ENCODE peak calls at places on chromosome 17, in six cellular contexts. R, Y, B, P, Q and Z are unnamed samples.

GRCh38 chr17:43402078-43402477 is 3.3 kb downstream of the ARL4D start:
- DNase-seq in P (no peak), Q (no peak), B (no peak), R (no peak), Y (no peak), Z (no peak)

GRCh38 chr17:82094931-82095776 is 2.9 kb downstream of the FASN start:
- DNase-seq in R (no peak), Y (peak), P (no peak), Q (no peak), B (no peak), Z (peak)

GRCh38 chr17:9598661-9599060 is 22.2 kb downstream of the CFAP52 start:
- DNase-seq in R (no peak), Y (no peak), B (no peak), P (no peak), Q (no peak), Z (no peak)

GRCh38 chr17:73710095-73710592 is 65.9 kb upstream of the SDK2 start:
- DNase-seq in P (peak), Y (peak), Q (peak), B (peak), R (peak), Z (peak)

GRCh38 chr17:45112559-45113423 is 19.5 kb downstream of the PLCD3 start:
- DNase-seq in Q (no peak), Y (no peak), R (no peak), P (no peak), B (no peak), Z (no peak)

GRCh38 chr17:78472035-78472905 is 93.8 kb downstream of the PGS1 start:
- DNase-seq in R (no peak), B (no peak), P (no peak), Q (no peak), Y (peak), Z (peak)

GRCh38 chr17:2214047-2214717 is 89.4 kb downstream of the SMG6 start:
- DNase-seq in P (peak), Y (peak), Q (no peak), R (no peak), B (peak), Z (peak)

GRCh38 chr17:77140878-77141767 is at the start of gene SEC14L1:
- DNase-seq in Q (peak), Y (peak), B (peak), P (peak), R (no peak), Z (peak)

GRCh38 chr17:47280072-47280811 is 26.6 kb downstream of the ITGB3 start:
- DNase-seq in Y (no peak), R (no peak), Q (no peak), B (no peak), P (no peak), Z (no peak)

GRCh38 chr17:66724581-66725341 is 110.2 kb upstream of the CACNG5 start:
- DNase-seq in B (no peak), P (no peak), Q (no peak), R (no peak), Y (peak), Z (no peak)

GRCh38 chr17:59503489-59503888 is 61.9 kb upstream of the DHX40 start:
- DNase-seq in B (no peak), Y (no peak), P (no peak), Q (no peak), R (no peak), Z (no peak)

GRCh38 chr17:81160306-81160705 is 5.0 kb upstream of the PVALEF start:
- DNase-seq in R (no peak), P (no peak), Y (peak), B (no peak), Q (no peak), Z (peak)

GRCh38 chr17:72683506-72684404 is 408.7 kb downstream of the SLC39A11 start:
- DNase-seq in P (peak), B (no peak), R (peak), Y (no peak), Q (peak), Z (peak)

GRCh38 chr17:33113281-33114010 is 121.8 kb downstream of the SPACA3 start:
- DNase-seq in P (no peak), Y (no peak), Q (no peak), R (no peak), B (no peak), Z (no peak)

GRCh38 chr17:73211745-73212144 is 18.9 kb downstream of the COG1 start:
- DNase-seq in Q (no peak), R (no peak), B (no peak), P (no peak), Y (no peak), Z (peak)

GRCh38 chr17:70338946-70339354 is 169.6 kb downstream of the KCNJ2 start:
- DNase-seq in P (no peak), Q (no peak), B (no peak), R (no peak), Y (no peak), Z (no peak)

GRCh38 chr17:4833941-4834501 is 881 bp downstream of the MINK1 start:
- DNase-seq in B (no peak), P (peak), Y (peak), R (no peak), Q (peak), Z (no peak)

GRCh38 chr17:80891096-80892018 is 100.3 kb upstream of the CHMP6 start:
- DNase-seq in Y (peak), R (peak), Q (no peak), B (no peak), P (no peak), Z (no peak)